ENCODE peak calls at places on chromosomes 13 and 19, in six cellular contexts. One of them, this sample, is unnamed.

GRCh38 chr19:48342841-48343540 is 17.6 kb downstream of the EMP3 start:
- DNase-seq in H1: no peak
- DNase-seq in H9: no peak
- DNase-seq in IMR-90: peak
- DNase-seq in mesenchymal stem cell: peak
- DNase-seq in neuronal stem cell: no peak
- DNase-seq in this sample: peak

GRCh38 chr19:33771308-33772101 is 25.2 kb upstream of the KCTD15 start:
- DNase-seq in H1: peak
- DNase-seq in H9: peak
- DNase-seq in IMR-90: peak
- DNase-seq in mesenchymal stem cell: peak
- DNase-seq in neuronal stem cell: peak
- DNase-seq in this sample: peak

GRCh38 chr19:56838680-56838929 is 1.9 kb downstream of the PEG3 start:
- DNase-seq in H1: no peak
- DNase-seq in H9: no peak
- DNase-seq in IMR-90: no peak
- DNase-seq in mesenchymal stem cell: no peak
- DNase-seq in neuronal stem cell: no peak
- DNase-seq in this sample: no peak

GRCh38 chr19:38993271-38993670 is 17.7 kb upstream of the FBXO17 start:
- DNase-seq in H1: no peak
- DNase-seq in H9: no peak
- DNase-seq in IMR-90: peak
- DNase-seq in mesenchymal stem cell: peak
- DNase-seq in neuronal stem cell: no peak
- DNase-seq in this sample: peak

GRCh38 chr19:294341-294818 is 3.2 kb upstream of the PLPP2 start:
- DNase-seq in H1: no peak
- DNase-seq in H9: peak
- DNase-seq in IMR-90: peak
- DNase-seq in mesenchymal stem cell: peak
- DNase-seq in neuronal stem cell: no peak
- DNase-seq in this sample: no peak

GRCh38 chr13:70310720-70311119 is 202.5 kb upstream of the KLHL1 start:
- DNase-seq in H1: no peak
- DNase-seq in H9: no peak
- DNase-seq in IMR-90: no peak
- DNase-seq in mesenchymal stem cell: peak
- DNase-seq in neuronal stem cell: peak
- DNase-seq in this sample: peak

GRCh38 chr13:51397262-51397933 is 55.4 kb downstream of the INTS6 start:
- DNase-seq in H1: no peak
- DNase-seq in H9: no peak
- DNase-seq in IMR-90: peak
- DNase-seq in mesenchymal stem cell: peak
- DNase-seq in neuronal stem cell: no peak
- DNase-seq in this sample: peak

GRCh38 chr13:44158741-44159632 is 214.6 kb upstream of the SERP2 start:
- DNase-seq in H1: no peak
- DNase-seq in H9: no peak
- DNase-seq in IMR-90: no peak
- DNase-seq in mesenchymal stem cell: no peak
- DNase-seq in neuronal stem cell: no peak
- DNase-seq in this sample: no peak

GRCh38 chr13:97856001-97856675 is 97.3 kb upstream of the IPO5 start:
- DNase-seq in H1: no peak
- DNase-seq in H9: no peak
- DNase-seq in IMR-90: no peak
- DNase-seq in mesenchymal stem cell: no peak
- DNase-seq in neuronal stem cell: peak
- DNase-seq in this sample: no peak

GRCh38 chr19:33832633-33833032 is 36.0 kb downstream of the KCTD15 start:
- DNase-seq in H1: no peak
- DNase-seq in H9: no peak
- DNase-seq in IMR-90: no peak
- DNase-seq in mesenchymal stem cell: no peak
- DNase-seq in neuronal stem cell: no peak
- DNase-seq in this sample: no peak

GRCh38 chr13:38348890-38349289 is 761 bp upstream of the UFM1 start:
- DNase-seq in H1: no peak
- DNase-seq in H9: no peak
- DNase-seq in IMR-90: peak
- DNase-seq in mesenchymal stem cell: peak
- DNase-seq in neuronal stem cell: peak
- DNase-seq in this sample: peak

GRCh38 chr19:571127-571974 is 1.0 kb upstream of the BSG start:
- DNase-seq in H1: no peak
- DNase-seq in H9: peak
- DNase-seq in IMR-90: peak
- DNase-seq in mesenchymal stem cell: peak
- DNase-seq in neuronal stem cell: peak
- DNase-seq in this sample: peak

GRCh38 chr19:48624791-48625723 is 5.8 kb downstream of the SPHK2 start:
- DNase-seq in H1: no peak
- DNase-seq in H9: no peak
- DNase-seq in IMR-90: no peak
- DNase-seq in mesenchymal stem cell: no peak
- DNase-seq in neuronal stem cell: no peak
- DNase-seq in this sample: no peak

GRCh38 chr13:83618966-83619365 is 263.3 kb downstream of the SLITRK1 start:
- DNase-seq in H1: no peak
- DNase-seq in H9: no peak
- DNase-seq in IMR-90: no peak
- DNase-seq in mesenchymal stem cell: no peak
- DNase-seq in neuronal stem cell: no peak
- DNase-seq in this sample: no peak

GRCh38 chr19:36210497-36210896 is 4.0 kb downstream of the ZNF565 start:
- DNase-seq in H1: no peak
- DNase-seq in H9: no peak
- DNase-seq in IMR-90: peak
- DNase-seq in mesenchymal stem cell: no peak
- DNase-seq in neuronal stem cell: no peak
- DNase-seq in this sample: peak

GRCh38 chr19:5170329-5170745 is 170.3 kb downstream of the PTPRS start:
- DNase-seq in H1: no peak
- DNase-seq in H9: peak
- DNase-seq in IMR-90: no peak
- DNase-seq in mesenchymal stem cell: no peak
- DNase-seq in neuronal stem cell: no peak
- DNase-seq in this sample: peak

GRCh38 chr13:59531571-59532091 is 632.1 kb downstream of the DIAPH3 start:
- DNase-seq in H1: no peak
- DNase-seq in H9: peak
- DNase-seq in IMR-90: peak
- DNase-seq in mesenchymal stem cell: peak
- DNase-seq in neuronal stem cell: no peak
- DNase-seq in this sample: peak

GRCh38 chr13:92656103-92656502 is 570.5 kb upstream of the GPC6 start:
- DNase-seq in H1: no peak
- DNase-seq in H9: no peak
- DNase-seq in IMR-90: no peak
- DNase-seq in mesenchymal stem cell: no peak
- DNase-seq in neuronal stem cell: no peak
- DNase-seq in this sample: no peak

GRCh38 chr13:27599096-27599495 is 21.2 kb downstream of the LNX2 start:
- DNase-seq in H1: no peak
- DNase-seq in H9: no peak
- DNase-seq in IMR-90: no peak
- DNase-seq in mesenchymal stem cell: no peak
- DNase-seq in neuronal stem cell: no peak
- DNase-seq in this sample: no peak
- H4K91ac ChIP-seq in H1: no peak
- H4K91ac ChIP-seq in H9: no peak
- H4K91ac ChIP-seq in IMR-90: no peak
- H4K91ac ChIP-seq in mesenchymal stem cell: no peak
- H4K91ac ChIP-seq in neuronal stem cell: no peak
- H4K91ac ChIP-seq in this sample: no peak

GRCh38 chr13:32894589-32895001 is 121.6 kb upstream of the KL start:
- DNase-seq in H1: no peak
- DNase-seq in H9: no peak
- DNase-seq in IMR-90: peak
- DNase-seq in mesenchymal stem cell: peak
- DNase-seq in neuronal stem cell: no peak
- DNase-seq in this sample: no peak

GRCh38 chr13:32897296-32897695 is 118.9 kb upstream of the KL start:
- DNase-seq in H1: no peak
- DNase-seq in H9: no peak
- DNase-seq in IMR-90: no peak
- DNase-seq in mesenchymal stem cell: peak
- DNase-seq in neuronal stem cell: no peak
- DNase-seq in this sample: no peak

GRCh38 chr13:32889986-32890565 is 126.1 kb upstream of the KL start:
- DNase-seq in H1: no peak
- DNase-seq in H9: no peak
- DNase-seq in IMR-90: no peak
- DNase-seq in mesenchymal stem cell: peak
- DNase-seq in neuronal stem cell: no peak
- DNase-seq in this sample: peak

GRCh38 chr13:32895296-32895695 is 120.9 kb upstream of the KL start:
- DNase-seq in H1: no peak
- DNase-seq in H9: no peak
- DNase-seq in IMR-90: no peak
- DNase-seq in mesenchymal stem cell: no peak
- DNase-seq in neuronal stem cell: no peak
- DNase-seq in this sample: no peak

GRCh38 chr13:32893176-32893575 is 123.0 kb upstream of the KL start:
- DNase-seq in H1: no peak
- DNase-seq in H9: no peak
- DNase-seq in IMR-90: no peak
- DNase-seq in mesenchymal stem cell: no peak
- DNase-seq in neuronal stem cell: no peak
- DNase-seq in this sample: no peak
- H4K91ac ChIP-seq in H1: no peak
- H4K91ac ChIP-seq in H9: no peak
- H4K91ac ChIP-seq in IMR-90: peak
- H4K91ac ChIP-seq in mesenchymal stem cell: no peak
- H4K91ac ChIP-seq in neuronal stem cell: no peak
- H4K91ac ChIP-seq in this sample: no peak

GRCh38 chr13:73833331-73834070 is 300.7 kb downstream of the KLF12 start:
- DNase-seq in H1: no peak
- DNase-seq in H9: no peak
- DNase-seq in IMR-90: peak
- DNase-seq in mesenchymal stem cell: peak
- DNase-seq in neuronal stem cell: no peak
- DNase-seq in this sample: no peak
- H4K91ac ChIP-seq in H1: no peak
- H4K91ac ChIP-seq in H9: no peak
- H4K91ac ChIP-seq in IMR-90: no peak
- H4K91ac ChIP-seq in mesenchymal stem cell: no peak
- H4K91ac ChIP-seq in neuronal stem cell: no peak
- H4K91ac ChIP-seq in this sample: no peak

GRCh38 chr13:39415403-39415802 is 187.6 kb downstream of the LHFPL6 start:
- DNase-seq in H1: no peak
- DNase-seq in H9: peak
- DNase-seq in IMR-90: peak
- DNase-seq in mesenchymal stem cell: peak
- DNase-seq in neuronal stem cell: no peak
- DNase-seq in this sample: no peak
- H4K91ac ChIP-seq in H1: no peak
- H4K91ac ChIP-seq in H9: no peak
- H4K91ac ChIP-seq in IMR-90: no peak
- H4K91ac ChIP-seq in mesenchymal stem cell: no peak
- H4K91ac ChIP-seq in neuronal stem cell: no peak
- H4K91ac ChIP-seq in this sample: no peak

DNA sequence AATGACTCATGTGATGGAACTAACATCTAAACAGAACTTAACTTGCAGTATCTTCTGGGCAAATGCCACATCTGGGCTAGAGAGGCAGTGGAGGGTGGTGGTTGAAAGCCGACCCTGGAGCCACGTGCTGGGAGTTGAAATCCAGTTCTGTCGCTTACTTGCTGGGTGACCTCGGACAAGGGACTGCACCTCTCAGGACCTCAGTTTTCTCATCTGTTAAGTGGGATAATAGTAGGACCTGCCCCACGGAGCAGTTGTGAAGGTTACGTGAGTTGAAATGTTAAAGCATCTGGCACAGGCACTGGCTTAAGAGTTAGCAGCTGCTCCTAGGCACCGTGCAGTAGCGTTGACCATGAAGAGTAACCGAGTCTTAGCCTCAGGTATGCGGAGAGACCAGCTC is 76.1 kb downstream of the SIPA1L3 start:
- DNase-seq in H1: no peak
- DNase-seq in H9: no peak
- DNase-seq in IMR-90: peak
- DNase-seq in mesenchymal stem cell: peak
- DNase-seq in neuronal stem cell: no peak
- DNase-seq in this sample: no peak
- H4K91ac ChIP-seq in H1: no peak
- H4K91ac ChIP-seq in H9: no peak
- H4K91ac ChIP-seq in IMR-90: peak
- H4K91ac ChIP-seq in mesenchymal stem cell: no peak
- H4K91ac ChIP-seq in neuronal stem cell: no peak
- H4K91ac ChIP-seq in this sample: no peak